ENCODE peak calls at places on chromosomes 13 and 19, in eight cellular contexts. J, S, F, R, L, K, E and C are unnamed samples.

GRCh38 chr13:40662866-40663265 is 3.6 kb downstream of the FOXO1 start:
- DNase-seq in E (peak; percentile 46), F (no peak), R (no peak), S (no peak), K (no peak), J (no peak), L (no peak), C (no peak)

GRCh38 chr13:40776681-40777165 is 5.7 kb upstream of the MRPS31 start:
- DNase-seq in R (peak; percentile 55), K (no peak), J (peak; percentile 30), L (no peak), S (no peak), E (no peak), F (no peak), C (peak; percentile 53)

GRCh38 chr13:109333893-109334651 is 452.3 kb downstream of the IRS2 start:
- DNase-seq in F (no peak), E (no peak), J (no peak), S (no peak), L (no peak), R (no peak), K (no peak), C (no peak)

GRCh38 chr19:15297416-15298224 is 34.7 kb downstream of the BRD4 start:
- DNase-seq in E (no peak), J (peak; percentile 36), S (peak; percentile 80), L (peak; percentile 52), F (no peak), R (peak; percentile 83), K (no peak), C (peak; percentile 67)

GRCh38 chr13:49641810-49642291 is 13.5 kb downstream of the ARL11 start:
- DNase-seq in K (no peak), F (no peak), L (peak; percentile 61), E (no peak), R (peak; percentile 88), J (peak; percentile 45), S (peak; percentile 96), C (peak; percentile 93)

GRCh38 chr19:1213391-1214286 is 8.1 kb downstream of the STK11 start:
- DNase-seq in K (peak; percentile 71), R (peak; percentile 58), L (no peak), F (no peak), J (peak; percentile 73), S (no peak), E (no peak), C (peak; percentile 52)

GRCh38 chr19:49475191-49475932 is 1.3 kb downstream of the FLT3LG start:
- DNase-seq in L (no peak), F (no peak), J (no peak), K (no peak), E (no peak), R (no peak), S (no peak), C (no peak)

GRCh38 chr13:49053899-49054298 is 78.2 kb downstream of the FNDC3A start:
- DNase-seq in J (no peak), K (no peak), R (no peak), E (no peak), F (no peak), S (no peak), L (no peak), C (no peak)

GRCh38 chr13:98456423-98456845 is 120.5 kb downstream of the STK24 start:
- DNase-seq in F (no peak), R (no peak), L (no peak), K (no peak), S (no peak), J (no peak), E (no peak), C (no peak)

GRCh38 chr19:4376245-4376990 is 23.9 kb downstream of the SH3GL1 start:
- DNase-seq in S (no peak), L (no peak), J (no peak), R (no peak), E (no peak), F (no peak), K (no peak), C (no peak)

GRCh38 chr13:27168870-27169525 is 2.6 kb downstream of the USP12 start:
- DNase-seq in J (no peak), S (peak; percentile 47), R (peak; percentile 39), K (no peak), L (no peak), F (no peak), E (no peak), C (peak; percentile 14)

GRCh38 chr13:81872581-81872980 is 1531.7 kb upstream of the SPRY2 start:
- DNase-seq in F (no peak), E (peak; percentile 45), R (no peak), L (no peak), S (no peak), J (no peak), K (no peak), C (no peak)

GRCh38 chr13:45242070-45242469 is 41.2 kb upstream of the KCTD4 start:
- DNase-seq in S (peak; percentile 64), F (no peak), L (no peak), E (peak; percentile 23), R (peak; percentile 53), K (no peak), J (no peak), C (peak; percentile 73)

GRCh38 chr13:45055198-45055901 is 65.0 kb upstream of the GTF2F2 start:
- DNase-seq in E (no peak), J (peak; percentile 73), L (peak; percentile 67), F (no peak), R (peak; percentile 93), K (no peak), S (peak; percentile 89), C (peak; percentile 91)

GRCh38 chr13:84139561-84140158 is 257.4 kb upstream of the SLITRK1 start:
- DNase-seq in K (no peak), R (no peak), F (no peak), J (no peak), S (no peak), L (no peak), E (no peak), C (no peak)

GRCh38 chr19:2523630-2524311 is 47.8 kb downstream of the GADD45B start:
- DNase-seq in E (no peak), J (peak; percentile 73), F (no peak), R (peak; percentile 41), S (peak; percentile 79), K (no peak), L (no peak), C (no peak)

GRCh38 chr19:17049711-17050280 is 23.2 kb upstream of the CPAMD8 start:
- DNase-seq in E (no peak), J (peak; percentile 52), F (no peak), S (peak; percentile 70), R (peak; percentile 73), K (no peak), L (peak; percentile 41), C (peak; percentile 54)

GRCh38 chr13:75359266-75359665 is 122.7 kb downstream of the TBC1D4 start:
- DNase-seq in J (peak; percentile 82), R (peak; percentile 94), F (no peak), L (peak; percentile 66), E (no peak), S (peak; percentile 90), K (no peak), C (peak; percentile 72)

DNA sequence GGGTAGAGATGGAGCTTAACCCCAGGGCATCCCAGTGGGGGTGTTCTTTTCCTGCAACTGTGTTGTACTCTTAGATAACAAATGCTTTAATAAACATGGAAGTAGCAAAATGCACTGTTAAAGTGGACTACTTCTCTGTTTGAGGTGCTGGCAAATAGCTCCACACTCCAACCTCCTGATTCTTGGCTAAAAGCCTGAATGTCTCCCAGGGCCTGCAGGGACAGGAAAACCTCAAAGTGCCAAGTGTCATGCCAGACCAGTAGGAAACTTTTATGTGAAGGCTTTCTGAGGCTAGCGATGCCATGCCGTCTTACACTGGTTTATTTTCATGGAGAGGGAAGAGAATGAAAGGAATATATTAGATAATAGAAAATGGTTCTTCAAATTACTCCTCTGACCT is 6.8 kb downstream of the FREM2 start:
- DNase-seq in L (no peak), F (no peak), E (peak; percentile 24), K (no peak), R (no peak), J (no peak), S (no peak), C (no peak)
- TF ChIP-seq CTCF in L (no peak), F (no peak), E (no peak), K (no peak), R (no peak), J (no peak), S (no peak), C (no peak)

GRCh38 chr19:32098953-32099352 is 246.5 kb upstream of the ZNF507 start:
- DNase-seq in K (no peak), F (no peak), S (no peak), E (no peak), J (no peak), R (no peak), L (no peak), C (no peak)
- H3K4me3 ChIP-seq in K (no peak overlapping the region), F (no peak overlapping the region), S (no peak overlapping the region), E (no peak overlapping the region), J (no peak overlapping the region), R (no peak overlapping the region), L (no peak overlapping the region), C (no peak overlapping the region)

DNA sequence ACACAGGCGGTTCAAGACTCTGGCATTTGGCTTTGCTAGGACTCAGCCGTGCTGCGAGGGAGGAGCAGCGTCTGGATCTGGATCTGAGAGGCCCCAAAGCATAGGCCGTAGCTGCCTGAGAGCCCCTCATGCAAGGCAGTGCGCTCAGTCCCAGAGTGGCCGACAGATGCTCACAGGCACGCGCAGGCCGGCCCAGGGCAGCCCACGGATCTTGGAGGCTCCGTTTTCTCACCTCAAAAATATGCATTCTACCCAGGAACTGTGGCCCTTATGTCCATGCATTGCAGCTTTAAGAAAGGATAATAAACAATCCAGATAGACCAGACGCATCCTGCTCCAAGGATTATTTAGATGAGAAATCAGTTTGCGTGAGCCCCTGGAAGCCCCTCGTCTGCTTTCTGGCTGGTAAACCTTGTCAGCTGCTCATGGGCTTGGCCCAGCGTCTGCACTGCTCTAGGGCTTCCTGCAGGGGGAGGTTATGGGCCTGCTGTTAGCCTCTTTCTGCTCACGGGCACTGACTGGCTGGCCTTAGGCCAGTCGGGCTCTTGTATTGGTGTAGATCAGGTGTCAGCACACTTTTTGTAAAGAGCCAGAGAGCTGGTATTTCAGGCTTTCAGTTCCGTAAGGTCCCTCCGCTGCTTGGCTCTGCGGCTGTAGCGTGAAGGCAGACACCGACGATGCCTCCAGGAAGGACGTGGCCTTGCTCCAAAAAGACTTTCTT is 24.2 kb downstream of the TEX29 start:
- DNase-seq in R (peak; percentile 92), S (peak; percentile 7), K (no peak), F (no peak), L (peak; percentile 93), J (peak; percentile 12), E (peak; percentile 86), C (peak; percentile 10)
- TF ChIP-seq CTCF in R (peak; percentile 50), S (peak; percentile 32), K (peak; percentile 12), F (no peak), L (peak; percentile 80), J (peak; percentile 71), E (peak; percentile 41), C (peak; percentile 32)

GRCh38 chr19:35903550-35904179 is 1.3 kb downstream of the HCST start:
- DNase-seq in L (no peak), E (peak; percentile 65), J (peak; percentile 54), K (peak; percentile 70), S (peak; percentile 27), R (peak; percentile 73), F (peak; percentile 63), C (peak; percentile 63)

GRCh38 chr19:35902870-35903475 is 644 bp downstream of the HCST start:
- DNase-seq in L (no peak), F (no peak), K (no peak), S (no peak), R (no peak), E (no peak), J (no peak), C (no peak)

GRCh38 chr19:35899547-35900214 is 659 bp downstream of the NFKBID start:
- DNase-seq in R (peak; percentile 81), J (peak; percentile 50), K (peak; percentile 81), F (peak; percentile 75), S (peak; percentile 76), L (no peak), E (peak; percentile 80), C (peak; percentile 81)

GRCh38 chr19:35901854-35902661 is at the start of gene HCST:
- DNase-seq in R (peak; percentile 22), F (no peak), L (no peak), K (no peak), J (no peak), S (peak; percentile 65), E (no peak), C (no peak)

GRCh38 chr19:35901055-35901644 is 810 bp upstream of the NFKBID start:
- DNase-seq in L (no peak), K (no peak), S (peak; percentile 59), R (peak; percentile 51), J (peak; percentile 34), F (no peak), E (no peak), C (peak; percentile 42)
- H3K4me3 ChIP-seq in L (peak overlapping the region; percentile 74), K (peak overlapping the region; percentile 78), S (no peak overlapping the region), R (peak overlapping the region; percentile 79), J (no peak overlapping the region), F (no peak overlapping the region), E (no peak overlapping the region), C (peak overlapping the region; percentile 75)